ENCODE peak calls at places on chromosomes 6 and 20, in six cellular contexts. U is pancreas; L is ovary; W is thoracic aorta; N is naive thymus-derived CD4-positive, alpha-beta T cell; V is mammary epithelial cell. H is an unnamed sample. For H3K9me3, the result is how much of the 10 kb centered on the place peaks cover.

GRCh38 chr20:63009044-63009961 is 2.5 kb upstream of the BHLHE23 start:
- DNase-seq in U (peak), L (peak), W (no peak), N (peak), V (peak), H (peak)

GRCh38 chr6:84597238-84597875 is 167.0 kb downstream of the TBX18 start:
- DNase-seq in U (no peak), L (no peak), W (no peak), N (no peak), V (no peak), H (no peak)

GRCh38 chr6:114634016-114634415 is 291.2 kb upstream of the HS3ST5 start:
- DNase-seq in U (no peak), L (no peak), W (no peak), N (no peak), V (no peak), H (no peak)

GRCh38 chr6:106546322-106547052 is 82.8 kb downstream of the RTN4IP1 start:
- DNase-seq in U (no peak), L (no peak), W (peak), N (no peak), V (peak), H (no peak)

GRCh38 chr20:64116541-64117423 is 9.4 kb upstream of the NPBWR2 start:
- DNase-seq in U (no peak), L (no peak), W (no peak), N (no peak), V (no peak), H (no peak)

GRCh38 chr20:20611165-20611564 is 101.3 kb downstream of the RALGAPA2 start:
- DNase-seq in U (no peak), L (no peak), W (no peak), N (no peak), V (no peak), H (no peak)

GRCh38 chr6:42136508-42137191 is 5.8 kb downstream of the C6orf132 start:
- DNase-seq in U (no peak), L (no peak), W (no peak), N (no peak), V (peak), H (no peak)

GRCh38 chr6:140379919-140380318 is 1005.5 kb upstream of the CITED2 start:
- DNase-seq in U (no peak), L (no peak), W (no peak), N (no peak), V (no peak), H (no peak)

GRCh38 chr6:168717491-168717890 is 276.5 kb downstream of the SMOC2 start:
- DNase-seq in U (no peak), L (no peak), W (no peak), N (no peak), V (no peak), H (no peak)

GRCh38 chr20:53316221-53316937 is 277.3 kb downstream of the ZNF217 start:
- DNase-seq in U (no peak), L (no peak), W (no peak), N (no peak), V (no peak), H (no peak)

GRCh38 chr6:44302856-44303255 is 10.3 kb downstream of the AARS2 start:
- DNase-seq in U (no peak), L (no peak), W (no peak), N (no peak), V (no peak), H (no peak)

GRCh38 chr6:33762713-33763112 is 16.0 kb upstream of the IP6K3 start:
- DNase-seq in U (no peak), L (no peak), W (no peak), N (no peak), V (no peak), H (no peak)

GRCh38 chr20:11965602-11966001 is 47.9 kb downstream of the BTBD3 start:
- DNase-seq in U (no peak), L (no peak), W (no peak), N (no peak), V (no peak), H (no peak)

GRCh38 chr6:127338936-127339335 is 4.5 kb downstream of the ECHDC1 start:
- DNase-seq in U (no peak), L (no peak), W (no peak), N (no peak), V (no peak), H (no peak)

GRCh38 chr6:149210376-149210775 is 107.1 kb upstream of the TAB2 start:
- DNase-seq in U (no peak), L (no peak), W (no peak), N (no peak), V (peak), H (no peak)

GRCh38 chr20:59723108-59723500 is 118.8 kb downstream of the PHACTR3 start:
- DNase-seq in U (no peak), L (no peak), W (no peak), N (no peak), V (no peak), H (no peak)

GRCh38 chr20:59726196-59726595 is 121.9 kb downstream of the PHACTR3 start:
- DNase-seq in U (no peak), L (no peak), W (no peak), N (no peak), V (no peak), H (no peak)

GRCh38 chr20:59725476-59726119 is 121.3 kb downstream of the PHACTR3 start:
- DNase-seq in U (no peak), L (no peak), W (no peak), N (no peak), V (no peak), H (no peak)

GRCh38 chr20:59724457-59725366 is 120.4 kb downstream of the PHACTR3 start:
- DNase-seq in U (no peak), L (no peak), W (no peak), N (no peak), V (no peak), H (no peak)

GRCh38 chr20:59723607-59724456 is 119.5 kb downstream of the PHACTR3 start:
- DNase-seq in U (no peak), L (no peak), W (no peak), N (no peak), V (peak), H (no peak)
- H3K9me3 ChIP-seq in U (under half), L (under half), W (under half), N (under half), V (under half), H (under half)

DNA sequence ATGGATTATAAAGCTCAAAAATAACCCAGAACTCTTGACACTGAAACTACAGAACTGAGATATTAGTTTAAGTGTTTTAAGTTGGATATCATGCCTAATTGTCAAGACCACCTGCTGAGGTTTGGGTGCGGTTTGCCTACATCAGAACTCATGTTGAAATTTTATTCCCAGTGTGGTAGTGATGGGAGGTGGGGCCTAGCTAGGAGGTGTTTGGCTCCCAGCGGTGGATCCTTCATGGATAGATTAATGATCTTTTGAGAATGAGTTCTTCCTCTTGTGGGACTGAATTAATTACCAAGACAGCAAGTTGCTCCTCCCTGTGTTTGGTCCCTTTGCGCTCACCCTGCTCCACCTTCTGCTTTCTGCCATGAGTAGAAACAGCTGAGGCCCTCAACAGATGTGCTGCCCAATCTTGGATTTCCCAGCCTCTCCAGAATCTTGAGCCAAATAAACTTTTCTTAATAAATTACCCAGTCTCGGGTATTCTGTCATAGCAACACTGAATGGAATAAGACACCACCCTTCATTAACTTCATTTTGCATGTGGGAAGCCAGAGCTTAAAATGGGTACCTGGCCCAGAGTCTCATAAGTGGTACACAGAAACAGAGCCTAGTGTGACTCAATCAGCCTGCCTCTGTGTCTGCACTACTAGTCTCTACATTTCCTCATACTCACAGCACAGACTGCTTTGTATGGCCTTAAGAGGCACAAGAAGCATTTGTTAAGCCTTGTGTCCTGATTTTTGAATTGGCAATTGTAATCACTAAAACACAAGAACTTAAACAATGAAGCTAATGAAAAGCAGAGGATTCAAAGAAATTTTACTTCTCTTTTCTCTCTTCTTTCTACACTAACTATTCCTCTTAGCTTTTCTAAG is 158.3 kb downstream of the IBTK start:
- DNase-seq in U (no peak), L (no peak), W (no peak), N (no peak), V (no peak), H (no peak)
- H3K9me3 ChIP-seq in U (under half), L (under half), W (under half), N (under half), V (under half), H (under half)

DNA sequence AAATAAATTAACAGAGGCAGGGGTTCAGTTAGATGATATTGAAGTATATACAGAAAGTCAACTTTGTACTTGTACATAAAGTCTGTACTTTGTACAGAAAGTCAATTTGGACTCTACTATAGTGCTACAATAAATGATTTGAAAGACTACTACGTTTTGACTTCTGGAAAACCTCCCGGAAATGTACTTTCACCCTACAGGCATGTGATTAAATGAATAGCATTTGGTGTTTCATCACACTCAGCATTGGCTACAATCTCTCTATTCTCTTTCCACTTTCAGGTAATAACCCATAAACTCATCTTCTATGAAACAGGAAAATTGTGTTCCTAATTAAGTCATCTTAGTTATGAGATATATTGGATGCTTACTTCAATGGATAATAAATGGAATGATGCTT is 25.6 kb upstream of the MC3R start:
- DNase-seq in U (no peak), L (no peak), W (no peak), N (no peak), V (peak), H (no peak)
- H3K9me3 ChIP-seq in U (under half), L (under half), W (under half), N (under half), V (under half), H (under half)

GRCh38 chr20:56956536-56956935 is 309.9 kb downstream of the BMP7 start:
- DNase-seq in U (no peak), L (no peak), W (no peak), N (no peak), V (no peak), H (no peak)

GRCh38 chr20:56957737-56958553 is 308.5 kb downstream of the BMP7 start:
- DNase-seq in U (no peak), L (no peak), W (no peak), N (no peak), V (no peak), H (no peak)

GRCh38 chr20:56952258-56952929 is 314.0 kb downstream of the BMP7 start:
- DNase-seq in U (no peak), L (no peak), W (no peak), N (no peak), V (no peak), H (no peak)

GRCh38 chr20:56953055-56953586 is 313.3 kb downstream of the BMP7 start:
- DNase-seq in U (no peak), L (no peak), W (no peak), N (no peak), V (no peak), H (no peak)

DNA sequence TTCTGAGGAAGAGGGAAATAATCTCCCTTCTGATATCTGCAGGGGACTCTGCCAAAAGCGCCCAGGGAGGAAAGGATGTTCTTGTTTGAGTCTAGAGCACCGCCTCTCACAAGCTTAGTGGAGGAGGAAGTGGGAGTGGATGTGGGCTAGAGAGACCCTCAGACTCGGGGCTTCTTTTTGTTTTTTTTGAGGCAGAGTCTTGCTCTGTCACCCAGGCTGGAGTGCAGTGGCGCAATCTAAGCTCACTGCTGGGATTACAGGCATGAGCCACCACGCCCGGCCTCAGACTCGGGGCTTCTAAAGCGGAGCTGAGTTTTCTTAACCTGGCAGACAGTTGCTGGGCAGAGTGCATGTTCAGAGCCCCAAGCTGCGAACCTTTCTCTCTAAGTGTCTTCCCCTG is 310.8 kb downstream of the BMP7 start:
- DNase-seq in U (no peak), L (no peak), W (no peak), N (no peak), V (no peak), H (no peak)
- H3K9me3 ChIP-seq in U (under half), L (under half), W (under half), N (under half), V (under half), H (under half)

H was measured in T-helper 17 cell.